ENCODE peak calls at places on chromosomes 5 and 9, in seven cellular contexts. One of them, this sample, is unnamed.

GRCh38 chr9:86287013-86287412 is 4.7 kb upstream of the ISCA1 start:
- DNase-seq in mesendoderm: peak; percentile 91
- DNase-seq in GM19239: no peak
- DNase-seq in NCI-H187: no peak
- DNase-seq in DMS153: no peak
- DNase-seq in body of pancreas: no peak
- DNase-seq in stimulated activated CD4-positive, alpha-beta T cell treated with anti-CD3 and anti-CD28 coated beads, Interleukin-4, amount 100 ng/mL, for 24 hours: no peak
- DNase-seq in this sample: no peak

GRCh38 chr5:155726267-155726666 is 600.7 kb upstream of the SGCD start:
- DNase-seq in stimulated activated CD4-positive, alpha-beta T cell treated with anti-CD3 and anti-CD28 coated beads, Interleukin-4, amount 100 ng/mL, for 24 hours: no peak
- DNase-seq in NCI-H187: no peak
- DNase-seq in mesendoderm: peak; percentile 57
- DNase-seq in DMS153: no peak
- DNase-seq in GM19239: no peak
- DNase-seq in body of pancreas: no peak
- DNase-seq in this sample: no peak

GRCh38 chr5:54178207-54178606 is 132.2 kb downstream of the ARL15 start:
- DNase-seq in mesendoderm: no peak
- DNase-seq in NCI-H187: no peak
- DNase-seq in DMS153: no peak
- DNase-seq in body of pancreas: no peak
- DNase-seq in stimulated activated CD4-positive, alpha-beta T cell treated with anti-CD3 and anti-CD28 coated beads, Interleukin-4, amount 100 ng/mL, for 24 hours: no peak
- DNase-seq in GM19239: no peak
- DNase-seq in this sample: no peak

GRCh38 chr9:13431137-13431536 is 151.6 kb upstream of the MPDZ start:
- DNase-seq in stimulated activated CD4-positive, alpha-beta T cell treated with anti-CD3 and anti-CD28 coated beads, Interleukin-4, amount 100 ng/mL, for 24 hours: no peak
- DNase-seq in NCI-H187: no peak
- DNase-seq in GM19239: no peak
- DNase-seq in mesendoderm: no peak
- DNase-seq in body of pancreas: no peak
- DNase-seq in DMS153: no peak
- DNase-seq in this sample: no peak

GRCh38 chr9:96398582-96399334 is 15.2 kb upstream of the SLC35D2 start:
- DNase-seq in DMS153: no peak
- DNase-seq in GM19239: no peak
- DNase-seq in body of pancreas: no peak
- DNase-seq in NCI-H187: no peak
- DNase-seq in stimulated activated CD4-positive, alpha-beta T cell treated with anti-CD3 and anti-CD28 coated beads, Interleukin-4, amount 100 ng/mL, for 24 hours: no peak
- DNase-seq in mesendoderm: peak; percentile 44
- DNase-seq in this sample: no peak

GRCh38 chr5:133220851-133221674 is 169.2 kb downstream of the HSPA4 start:
- DNase-seq in mesendoderm: no peak
- DNase-seq in NCI-H187: no peak
- DNase-seq in body of pancreas: no peak
- DNase-seq in stimulated activated CD4-positive, alpha-beta T cell treated with anti-CD3 and anti-CD28 coated beads, Interleukin-4, amount 100 ng/mL, for 24 hours: no peak
- DNase-seq in DMS153: no peak
- DNase-seq in GM19239: no peak
- DNase-seq in this sample: no peak

GRCh38 chr9:124975131-124975530 is 34.2 kb upstream of the GOLGA1 start:
- DNase-seq in NCI-H187: no peak
- DNase-seq in DMS153: no peak
- DNase-seq in stimulated activated CD4-positive, alpha-beta T cell treated with anti-CD3 and anti-CD28 coated beads, Interleukin-4, amount 100 ng/mL, for 24 hours: no peak
- DNase-seq in body of pancreas: no peak
- DNase-seq in GM19239: no peak
- DNase-seq in mesendoderm: peak; percentile 97
- DNase-seq in this sample: no peak

GRCh38 chr9:96015876-96016686 is 140.6 kb downstream of the ERCC6L2 start:
- DNase-seq in body of pancreas: no peak
- DNase-seq in NCI-H187: no peak
- DNase-seq in GM19239: no peak
- DNase-seq in DMS153: no peak
- DNase-seq in stimulated activated CD4-positive, alpha-beta T cell treated with anti-CD3 and anti-CD28 coated beads, Interleukin-4, amount 100 ng/mL, for 24 hours: peak; percentile 61
- DNase-seq in mesendoderm: no peak
- DNase-seq in this sample: no peak

GRCh38 chr9:13942695-13943094 is 371.2 kb downstream of the NFIB start:
- DNase-seq in stimulated activated CD4-positive, alpha-beta T cell treated with anti-CD3 and anti-CD28 coated beads, Interleukin-4, amount 100 ng/mL, for 24 hours: peak; percentile 22
- DNase-seq in mesendoderm: peak; percentile 12
- DNase-seq in GM19239: no peak
- DNase-seq in NCI-H187: no peak
- DNase-seq in DMS153: no peak
- DNase-seq in body of pancreas: no peak
- DNase-seq in this sample: no peak

GRCh38 chr9:88651682-88652633 is 117.0 kb downstream of the NXNL2 start:
- DNase-seq in NCI-H187: no peak
- DNase-seq in body of pancreas: peak; percentile 54
- DNase-seq in mesendoderm: no peak
- DNase-seq in stimulated activated CD4-positive, alpha-beta T cell treated with anti-CD3 and anti-CD28 coated beads, Interleukin-4, amount 100 ng/mL, for 24 hours: no peak
- DNase-seq in GM19239: no peak
- DNase-seq in DMS153: no peak
- DNase-seq in this sample: no peak

GRCh38 chr9:31519826-31520225 is 864.6 kb upstream of the ACO1 start:
- DNase-seq in GM19239: no peak
- DNase-seq in DMS153: no peak
- DNase-seq in stimulated activated CD4-positive, alpha-beta T cell treated with anti-CD3 and anti-CD28 coated beads, Interleukin-4, amount 100 ng/mL, for 24 hours: no peak
- DNase-seq in mesendoderm: no peak
- DNase-seq in body of pancreas: no peak
- DNase-seq in NCI-H187: no peak
- DNase-seq in this sample: no peak

GRCh38 chr5:80246995-80247729 is 8.7 kb downstream of the SERINC5 start:
- DNase-seq in GM19239: peak; percentile 26
- DNase-seq in DMS153: peak; percentile 45
- DNase-seq in body of pancreas: peak; percentile 75
- DNase-seq in stimulated activated CD4-positive, alpha-beta T cell treated with anti-CD3 and anti-CD28 coated beads, Interleukin-4, amount 100 ng/mL, for 24 hours: peak; percentile 56
- DNase-seq in mesendoderm: peak; percentile 93
- DNase-seq in NCI-H187: no peak
- DNase-seq in this sample: no peak

GRCh38 chr5:128436825-128437224 is 101.2 kb downstream of the FBN2 start:
- DNase-seq in NCI-H187: no peak
- DNase-seq in body of pancreas: no peak
- DNase-seq in mesendoderm: peak; percentile 86
- DNase-seq in DMS153: no peak
- DNase-seq in GM19239: no peak
- DNase-seq in stimulated activated CD4-positive, alpha-beta T cell treated with anti-CD3 and anti-CD28 coated beads, Interleukin-4, amount 100 ng/mL, for 24 hours: no peak
- DNase-seq in this sample: no peak

GRCh38 chr9:89536618-89537017 is 38.7 kb upstream of the SEMA4D start:
- DNase-seq in NCI-H187: no peak
- DNase-seq in GM19239: no peak
- DNase-seq in mesendoderm: no peak
- DNase-seq in body of pancreas: no peak
- DNase-seq in DMS153: no peak
- DNase-seq in stimulated activated CD4-positive, alpha-beta T cell treated with anti-CD3 and anti-CD28 coated beads, Interleukin-4, amount 100 ng/mL, for 24 hours: no peak
- DNase-seq in this sample: no peak

GRCh38 chr9:127450170-127450830 is 906 bp downstream of the RPL12 start:
- DNase-seq in GM19239: no peak
- DNase-seq in body of pancreas: no peak
- DNase-seq in stimulated activated CD4-positive, alpha-beta T cell treated with anti-CD3 and anti-CD28 coated beads, Interleukin-4, amount 100 ng/mL, for 24 hours: no peak
- DNase-seq in NCI-H187: no peak
- DNase-seq in mesendoderm: peak; percentile 16
- DNase-seq in DMS153: no peak
- DNase-seq in this sample: no peak

GRCh38 chr9:96619109-96619435 is 571 bp downstream of the CDC14B start:
- DNase-seq in NCI-H187: no peak
- DNase-seq in mesendoderm: no peak
- DNase-seq in stimulated activated CD4-positive, alpha-beta T cell treated with anti-CD3 and anti-CD28 coated beads, Interleukin-4, amount 100 ng/mL, for 24 hours: no peak
- DNase-seq in GM19239: no peak
- DNase-seq in body of pancreas: peak; percentile 17
- DNase-seq in DMS153: no peak
- DNase-seq in this sample: no peak

GRCh38 chr9:77523891-77524290 is 124.2 kb downstream of the GNA14 start:
- DNase-seq in DMS153: no peak
- DNase-seq in mesendoderm: no peak
- DNase-seq in stimulated activated CD4-positive, alpha-beta T cell treated with anti-CD3 and anti-CD28 coated beads, Interleukin-4, amount 100 ng/mL, for 24 hours: no peak
- DNase-seq in GM19239: no peak
- DNase-seq in NCI-H187: no peak
- DNase-seq in body of pancreas: no peak
- DNase-seq in this sample: no peak

GRCh38 chr5:7673658-7674057 is 177.3 kb downstream of the CFAP90 start:
- DNase-seq in mesendoderm: peak; percentile 43
- DNase-seq in GM19239: no peak
- DNase-seq in stimulated activated CD4-positive, alpha-beta T cell treated with anti-CD3 and anti-CD28 coated beads, Interleukin-4, amount 100 ng/mL, for 24 hours: no peak
- DNase-seq in NCI-H187: no peak
- DNase-seq in body of pancreas: no peak
- DNase-seq in DMS153: no peak
- DNase-seq in this sample: no peak

GRCh38 chr5:43389679-43390329 is 22.4 kb downstream of the CCL28 start:
- DNase-seq in DMS153: peak; percentile 87
- DNase-seq in GM19239: peak; percentile 36
- DNase-seq in stimulated activated CD4-positive, alpha-beta T cell treated with anti-CD3 and anti-CD28 coated beads, Interleukin-4, amount 100 ng/mL, for 24 hours: peak; percentile 62
- DNase-seq in body of pancreas: peak; percentile 56
- DNase-seq in NCI-H187: peak; percentile 72
- DNase-seq in mesendoderm: peak; percentile 94
- DNase-seq in this sample: peak; percentile 76

GRCh38 chr9:90038778-90039177 is 434.0 kb downstream of the GADD45G start:
- DNase-seq in stimulated activated CD4-positive, alpha-beta T cell treated with anti-CD3 and anti-CD28 coated beads, Interleukin-4, amount 100 ng/mL, for 24 hours: no peak
- DNase-seq in NCI-H187: peak; percentile 71
- DNase-seq in body of pancreas: no peak
- DNase-seq in GM19239: no peak
- DNase-seq in mesendoderm: no peak
- DNase-seq in DMS153: peak; percentile 98
- DNase-seq in this sample: peak; percentile 87

GRCh38 chr9:81032831-81033230 is 656.5 kb downstream of the TLE1 start:
- DNase-seq in mesendoderm: no peak
- DNase-seq in stimulated activated CD4-positive, alpha-beta T cell treated with anti-CD3 and anti-CD28 coated beads, Interleukin-4, amount 100 ng/mL, for 24 hours: no peak
- DNase-seq in DMS153: no peak
- DNase-seq in GM19239: no peak
- DNase-seq in NCI-H187: no peak
- DNase-seq in body of pancreas: no peak
- DNase-seq in this sample: no peak

GRCh38 chr9:101582593-101582992 is 12.2 kb downstream of the PPP3R2 start:
- DNase-seq in mesendoderm: no peak
- DNase-seq in DMS153: no peak
- DNase-seq in body of pancreas: no peak
- DNase-seq in GM19239: no peak
- DNase-seq in NCI-H187: no peak
- DNase-seq in stimulated activated CD4-positive, alpha-beta T cell treated with anti-CD3 and anti-CD28 coated beads, Interleukin-4, amount 100 ng/mL, for 24 hours: no peak
- DNase-seq in this sample: no peak

GRCh38 chr5:164153469-164154172 is 648.2 kb downstream of the MAT2B start:
- DNase-seq in body of pancreas: no peak
- DNase-seq in DMS153: no peak
- DNase-seq in stimulated activated CD4-positive, alpha-beta T cell treated with anti-CD3 and anti-CD28 coated beads, Interleukin-4, amount 100 ng/mL, for 24 hours: no peak
- DNase-seq in NCI-H187: no peak
- DNase-seq in GM19239: no peak
- DNase-seq in mesendoderm: no peak
- DNase-seq in this sample: no peak

GRCh38 chr9:113568481-113569321 is 105.2 kb downstream of the RGS3 start:
- DNase-seq in DMS153: peak; percentile 73
- DNase-seq in NCI-H187: no peak
- DNase-seq in stimulated activated CD4-positive, alpha-beta T cell treated with anti-CD3 and anti-CD28 coated beads, Interleukin-4, amount 100 ng/mL, for 24 hours: no peak
- DNase-seq in GM19239: no peak
- DNase-seq in mesendoderm: no peak
- DNase-seq in body of pancreas: no peak
- DNase-seq in this sample: peak; percentile 70

GRCh38 chr9:137589441-137590122 is 730 bp downstream of the ZMYND19 start:
- DNase-seq in NCI-H187: no peak
- DNase-seq in stimulated activated CD4-positive, alpha-beta T cell treated with anti-CD3 and anti-CD28 coated beads, Interleukin-4, amount 100 ng/mL, for 24 hours: no peak
- DNase-seq in GM19239: peak; percentile 35
- DNase-seq in mesendoderm: no peak
- DNase-seq in DMS153: no peak
- DNase-seq in body of pancreas: no peak
- DNase-seq in this sample: no peak